ENCODE peak calls at places on chromosomes 1 and 21, in seven cellular contexts. O is A549, W is heart left ventricle, J is suprapubic skin, K is IMR-90, N is uterus, X is body of pancreas. I is an unnamed sample.

GRCh38 chr1:111161843-111162242 is 21.8 kb downstream of the CEPT1 start:
- DNase-seq in K (peak; percentile 19), N (no peak), X (no peak), W (no peak), O (no peak), J (no peak), I (no peak)

GRCh38 chr21:36424592-36424991 is 39.4 kb downstream of the CHAF1B start:
- DNase-seq in N (no peak), O (no peak), J (no peak), W (no peak), K (no peak), X (no peak), I (no peak)

GRCh38 chr21:42407476-42407875 is 3.8 kb downstream of the UBASH3A start:
- DNase-seq in W (no peak), X (no peak), J (no peak), O (no peak), K (no peak), N (no peak), I (no peak)

GRCh38 chr1:47179988-47180563 is 9.8 kb downstream of the PDZK1IP1 start:
- DNase-seq in J (no peak), O (no peak), N (no peak), W (no peak), X (no peak), K (no peak), I (no peak)

GRCh38 chr1:27954186-27954585 is 5.6 kb upstream of the XKR8 start:
- DNase-seq in O (no peak), J (no peak), K (no peak), N (no peak), X (no peak), W (no peak), I (no peak)

GRCh38 chr1:116164056-116164889 is 53.1 kb downstream of the MAB21L3 start:
- DNase-seq in W (no peak), O (no peak), N (no peak), X (no peak), K (no peak), J (no peak), I (no peak)

GRCh38 chr1:78069784-78070183 is 24.0 kb downstream of the GIPC2 start:
- DNase-seq in W (no peak), K (no peak), X (no peak), O (no peak), J (no peak), N (no peak), I (no peak)

GRCh38 chr1:224781800-224782199 is 147.7 kb upstream of the DNAH14 start:
- DNase-seq in O (no peak), J (no peak), K (no peak), X (no peak), N (no peak), W (no peak), I (no peak)

GRCh38 chr1:37574834-37575479 is 18.2 kb downstream of the DNALI1 start:
- DNase-seq in N (no peak), W (no peak), X (no peak), J (no peak), K (peak; percentile 91), O (no peak), I (no peak)

GRCh38 chr1:45016767-45017166 is 4.7 kb downstream of the UROD start:
- DNase-seq in W (no peak), N (no peak), J (no peak), K (no peak), O (no peak), X (no peak), I (no peak)

GRCh38 chr1:29457496-29458368 is 221.4 kb downstream of the PTPRU start:
- DNase-seq in X (no peak), J (peak; percentile 35), O (no peak), W (no peak), N (no peak), K (no peak), I (no peak)

GRCh38 chr1:17653728-17654351 is 101.3 kb upstream of the ACTL8 start:
- DNase-seq in N (no peak), X (no peak), O (peak; percentile 24), K (peak; percentile 50), J (no peak), W (no peak), I (no peak)

GRCh38 chr1:20699558-20699957 is 18.2 kb downstream of the KIF17 start:
- DNase-seq in O (no peak), J (no peak), K (no peak), W (no peak), X (no peak), N (no peak), I (no peak)

GRCh38 chr1:20695503-20695902 is 22.3 kb downstream of the KIF17 start:
- DNase-seq in J (no peak), O (no peak), W (no peak), X (no peak), N (no peak), K (no peak), I (no peak)

GRCh38 chr1:20697560-20697959 is 20.2 kb downstream of the KIF17 start:
- DNase-seq in W (no peak), J (no peak), K (no peak), N (no peak), O (no peak), X (no peak), I (no peak)

GRCh38 chr1:20698195-20698910 is 19.5 kb downstream of the KIF17 start:
- DNase-seq in O (peak; percentile 37), J (no peak), W (no peak), X (no peak), N (no peak), K (peak; percentile 89), I (no peak)

DNA sequence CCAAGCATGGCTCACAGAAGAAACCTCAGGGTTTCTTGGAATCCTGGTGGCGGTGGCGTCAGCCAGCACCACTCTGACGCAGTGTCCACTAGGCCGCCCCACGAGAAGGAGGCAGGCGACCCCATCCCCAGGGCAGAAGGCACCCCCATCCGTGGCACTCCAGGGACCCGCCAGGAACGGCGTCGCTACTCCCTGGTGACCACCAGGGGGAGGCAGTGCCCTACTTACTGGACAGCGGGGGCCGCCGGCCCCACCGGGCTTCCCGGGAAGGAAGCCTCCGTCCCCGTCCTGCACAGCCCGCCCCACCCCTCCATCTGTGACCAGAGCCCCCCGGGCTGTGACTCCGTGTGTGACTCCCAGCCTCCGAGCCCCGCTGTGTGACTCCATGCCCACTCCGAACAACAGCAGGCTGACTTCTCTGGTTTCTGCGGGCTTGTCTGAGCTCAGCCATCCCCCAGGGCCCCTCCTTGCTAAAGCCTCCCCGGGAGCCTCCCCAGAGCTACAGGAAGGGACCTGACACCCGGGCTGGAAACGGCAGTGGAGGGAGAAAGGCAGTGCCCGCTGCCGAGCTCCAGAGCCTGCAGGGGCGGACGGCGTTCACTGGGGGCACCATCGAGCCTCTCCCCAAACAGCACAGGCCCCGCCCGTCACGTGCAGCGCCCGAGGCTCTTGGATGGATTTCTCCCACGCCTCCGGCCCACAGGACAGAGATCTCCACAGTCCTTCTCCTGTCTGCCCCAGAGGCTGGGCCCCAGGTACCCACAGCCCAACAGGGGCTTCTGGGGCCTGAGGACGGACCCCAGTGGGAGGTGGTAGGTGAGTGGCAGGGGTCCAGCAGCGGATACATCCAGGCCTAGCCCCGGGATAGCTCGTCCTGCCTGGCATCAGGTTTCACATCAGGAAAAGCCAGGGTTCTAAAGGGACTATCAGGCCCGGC is 21.1 kb downstream of the KIF17 start:
- DNase-seq in X (peak; percentile 81), O (peak; percentile 87), J (peak; percentile 92), N (peak; percentile 92), W (peak; percentile 83), K (peak; percentile 94), I (peak; percentile 78)
- TF ChIP-seq POLR2A in X (no peak), O (no peak), J (no peak), N (peak; percentile 44), W (no peak), K (no peak), I (no peak)

GRCh38 chr1:100895540-100896480 is at the start of gene SLC30A7:
- DNase-seq in J (peak; percentile 97), N (peak; percentile 93), W (peak; percentile 95), X (peak; percentile 96), O (peak; percentile 92), K (peak; percentile 86), I (peak; percentile 94)
- TF ChIP-seq POLR2A in J (peak; percentile 30), N (peak; percentile 12), W (peak; percentile 57), X (peak; percentile 56), O (peak; percentile 55), K (peak; percentile 88), I (peak; percentile 51)

GRCh38 chr1:25028587-25028909 is 98.5 kb upstream of the RUNX3 start:
- DNase-seq in N (no peak), X (no peak), W (no peak), K (no peak), O (no peak), J (no peak), I (no peak)
- TF ChIP-seq POLR2A in N (no peak), X (no peak), W (no peak), K (no peak), O (no peak), J (no peak), I (no peak)

DNA sequence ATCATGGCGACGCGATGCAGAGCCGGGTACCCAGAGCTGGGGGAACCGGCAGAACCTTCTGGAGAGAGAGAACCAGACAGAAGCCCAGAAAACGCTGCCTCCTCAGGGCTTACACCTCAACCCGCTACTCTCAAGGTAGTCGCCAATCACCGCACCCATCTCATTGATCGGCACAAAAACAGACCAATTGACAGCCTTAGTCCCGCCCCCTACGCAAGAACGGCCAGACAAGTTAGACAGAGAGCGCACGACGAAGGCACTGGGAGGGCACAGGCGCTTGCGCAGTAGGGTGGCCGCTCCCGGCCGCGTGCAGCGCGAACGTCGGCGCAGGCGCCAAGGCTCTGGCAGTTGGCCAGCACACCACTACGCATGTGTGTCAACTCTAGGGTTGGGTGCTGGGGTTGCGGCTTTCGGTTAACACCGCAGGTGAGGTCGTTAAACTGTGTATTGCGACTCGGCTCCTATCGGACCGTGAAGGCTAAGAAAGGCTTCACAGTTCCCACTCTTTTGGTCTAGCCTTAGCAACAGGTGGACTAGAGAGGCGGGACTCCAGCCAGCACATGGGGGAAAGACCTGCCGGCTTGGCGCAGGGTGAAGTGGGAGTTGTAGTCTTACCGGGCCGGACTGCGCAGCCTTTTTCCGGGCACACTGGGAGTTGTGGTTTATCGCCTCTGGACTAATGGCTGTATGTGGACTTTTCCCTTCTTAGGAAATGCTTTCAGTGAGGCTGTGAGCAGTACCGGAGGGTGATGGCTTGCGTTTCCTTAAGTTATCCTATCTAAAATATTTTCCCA is at the start of the genes CCT3 and TSACC:
- DNase-seq in N (peak; percentile 99), W (peak; percentile 99), O (peak; percentile 100), J (peak; percentile 98), K (peak; percentile 100), X (peak; percentile 100), I (peak; percentile 99)
- TF ChIP-seq POLR2A in N (peak; percentile 8), W (peak; percentile 82), O (peak; percentile 87), J (no peak), K (peak; percentile 60), X (no peak), I (peak; percentile 68)

GRCh38 chr21:46188226-46189212 is 4.3 kb upstream of the SPATC1L start:
- DNase-seq in K (peak; percentile 58), N (peak; percentile 76), W (peak; percentile 74), O (peak; percentile 17), X (peak; percentile 22), J (peak; percentile 85), I (peak; percentile 82)
- TF ChIP-seq POLR2A in K (no peak), N (no peak), W (peak; percentile 43), O (no peak), X (no peak), J (no peak), I (no peak)

I was measured in prostate gland.